ENCODE peak calls at places on chromosomes 1 and 21, in six cellular contexts. One of them, this sample, is unnamed.

GRCh38 chr1:24984800-24985552 is 54.9 kb upstream of the RUNX3 start:
- DNase-seq in Ammon's horn: no peak
- DNase-seq in ELF-1: no peak
- DNase-seq in tibial nerve: no peak
- DNase-seq in NCI-H2029 treated with DMSO at 0.1 percent for 48 hours: no peak
- DNase-seq in fibroblast of the conjunctiva: no peak
- DNase-seq in this sample: no peak

GRCh38 chr1:115041654-115042053 is 12.0 kb downstream of the TSHB start:
- DNase-seq in NCI-H2029 treated with DMSO at 0.1 percent for 48 hours: no peak
- DNase-seq in fibroblast of the conjunctiva: no peak
- DNase-seq in Ammon's horn: no peak
- DNase-seq in ELF-1: peak
- DNase-seq in tibial nerve: no peak
- DNase-seq in this sample: peak

GRCh38 chr1:27026621-27027574 is 14.2 kb upstream of the TENT5B start:
- DNase-seq in NCI-H2029 treated with DMSO at 0.1 percent for 48 hours: peak
- DNase-seq in ELF-1: peak
- DNase-seq in Ammon's horn: no peak
- DNase-seq in fibroblast of the conjunctiva: no peak
- DNase-seq in tibial nerve: no peak
- DNase-seq in this sample: peak

GRCh38 chr1:70990460-70991253 is 57.0 kb downstream of the PTGER3 start:
- DNase-seq in tibial nerve: no peak
- DNase-seq in fibroblast of the conjunctiva: no peak
- DNase-seq in Ammon's horn: no peak
- DNase-seq in ELF-1: no peak
- DNase-seq in NCI-H2029 treated with DMSO at 0.1 percent for 48 hours: peak
- DNase-seq in this sample: peak

GRCh38 chr1:208176654-208177053 is 67.5 kb downstream of the PLXNA2 start:
- DNase-seq in ELF-1: no peak
- DNase-seq in NCI-H2029 treated with DMSO at 0.1 percent for 48 hours: no peak
- DNase-seq in fibroblast of the conjunctiva: no peak
- DNase-seq in tibial nerve: no peak
- DNase-seq in Ammon's horn: no peak
- DNase-seq in this sample: no peak

GRCh38 chr21:26391166-26391565 is 181.9 kb downstream of the CYYR1 start:
- DNase-seq in fibroblast of the conjunctiva: no peak
- DNase-seq in tibial nerve: no peak
- DNase-seq in Ammon's horn: peak
- DNase-seq in NCI-H2029 treated with DMSO at 0.1 percent for 48 hours: no peak
- DNase-seq in ELF-1: no peak
- DNase-seq in this sample: peak

GRCh38 chr1:59481915-59482505 is 185.1 kb downstream of the FGGY start:
- DNase-seq in ELF-1: no peak
- DNase-seq in NCI-H2029 treated with DMSO at 0.1 percent for 48 hours: no peak
- DNase-seq in Ammon's horn: no peak
- DNase-seq in tibial nerve: no peak
- DNase-seq in fibroblast of the conjunctiva: no peak
- DNase-seq in this sample: peak

GRCh38 chr1:164263540-164263939 is 295.4 kb upstream of the PBX1 start:
- DNase-seq in fibroblast of the conjunctiva: no peak
- DNase-seq in NCI-H2029 treated with DMSO at 0.1 percent for 48 hours: no peak
- DNase-seq in ELF-1: no peak
- DNase-seq in Ammon's horn: no peak
- DNase-seq in tibial nerve: no peak
- DNase-seq in this sample: no peak

GRCh38 chr21:42583150-42583991 is 69.7 kb downstream of the SLC37A1 start:
- DNase-seq in fibroblast of the conjunctiva: no peak
- DNase-seq in tibial nerve: no peak
- DNase-seq in NCI-H2029 treated with DMSO at 0.1 percent for 48 hours: no peak
- DNase-seq in ELF-1: no peak
- DNase-seq in Ammon's horn: no peak
- DNase-seq in this sample: no peak

GRCh38 chr1:16215882-16216753 is 3.7 kb upstream of the ARHGEF19 start:
- DNase-seq in fibroblast of the conjunctiva: peak
- DNase-seq in ELF-1: peak
- DNase-seq in Ammon's horn: peak
- DNase-seq in tibial nerve: peak
- DNase-seq in NCI-H2029 treated with DMSO at 0.1 percent for 48 hours: peak
- DNase-seq in this sample: peak

GRCh38 chr1:16451868-16452528 is 11.5 kb downstream of the NECAP2 start:
- DNase-seq in tibial nerve: no peak
- DNase-seq in Ammon's horn: no peak
- DNase-seq in ELF-1: no peak
- DNase-seq in fibroblast of the conjunctiva: no peak
- DNase-seq in NCI-H2029 treated with DMSO at 0.1 percent for 48 hours: no peak
- DNase-seq in this sample: no peak

GRCh38 chr1:12143631-12144155 is 23.1 kb upstream of the TNFRSF1B start:
- DNase-seq in Ammon's horn: peak
- DNase-seq in ELF-1: peak
- DNase-seq in NCI-H2029 treated with DMSO at 0.1 percent for 48 hours: peak
- DNase-seq in tibial nerve: peak
- DNase-seq in fibroblast of the conjunctiva: peak
- DNase-seq in this sample: no peak

GRCh38 chr1:82632164-82632563 is 831.4 kb downstream of the ADGRL2 start:
- DNase-seq in Ammon's horn: no peak
- DNase-seq in tibial nerve: no peak
- DNase-seq in NCI-H2029 treated with DMSO at 0.1 percent for 48 hours: no peak
- DNase-seq in fibroblast of the conjunctiva: no peak
- DNase-seq in ELF-1: no peak
- DNase-seq in this sample: no peak

GRCh38 chr1:110292327-110292741 is 46.8 kb upstream of the RBM15 start:
- DNase-seq in NCI-H2029 treated with DMSO at 0.1 percent for 48 hours: no peak
- DNase-seq in fibroblast of the conjunctiva: no peak
- DNase-seq in ELF-1: no peak
- DNase-seq in Ammon's horn: no peak
- DNase-seq in tibial nerve: no peak
- DNase-seq in this sample: no peak

GRCh38 chr1:199794105-199794863 is 233.2 kb upstream of the NR5A2 start:
- DNase-seq in ELF-1: no peak
- DNase-seq in fibroblast of the conjunctiva: no peak
- DNase-seq in NCI-H2029 treated with DMSO at 0.1 percent for 48 hours: no peak
- DNase-seq in Ammon's horn: no peak
- DNase-seq in tibial nerve: no peak
- DNase-seq in this sample: no peak

GRCh38 chr1:37472994-37473393 is 1.4 kb upstream of the ZC3H12A start:
- DNase-seq in fibroblast of the conjunctiva: no peak
- DNase-seq in ELF-1: no peak
- DNase-seq in NCI-H2029 treated with DMSO at 0.1 percent for 48 hours: no peak
- DNase-seq in tibial nerve: no peak
- DNase-seq in Ammon's horn: no peak
- DNase-seq in this sample: no peak

GRCh38 chr1:163171826-163172225 is 30.9 kb downstream of the RGS5 start:
- DNase-seq in tibial nerve: no peak
- DNase-seq in ELF-1: no peak
- DNase-seq in fibroblast of the conjunctiva: peak
- DNase-seq in Ammon's horn: no peak
- DNase-seq in NCI-H2029 treated with DMSO at 0.1 percent for 48 hours: no peak
- DNase-seq in this sample: peak

GRCh38 chr1:13701274-13701650 is 1.3 kb downstream of the PRDM2 start:
- DNase-seq in ELF-1: no peak
- DNase-seq in tibial nerve: no peak
- DNase-seq in Ammon's horn: no peak
- DNase-seq in NCI-H2029 treated with DMSO at 0.1 percent for 48 hours: no peak
- DNase-seq in fibroblast of the conjunctiva: no peak
- DNase-seq in this sample: no peak

GRCh38 chr1:31159869-31160611 is 79.6 kb downstream of the NKAIN1 start:
- DNase-seq in fibroblast of the conjunctiva: no peak
- DNase-seq in Ammon's horn: no peak
- DNase-seq in tibial nerve: no peak
- DNase-seq in ELF-1: no peak
- DNase-seq in NCI-H2029 treated with DMSO at 0.1 percent for 48 hours: no peak
- DNase-seq in this sample: no peak

GRCh38 chr1:23344987-23345472 is 946 bp upstream of the HNRNPR start:
- DNase-seq in tibial nerve: no peak
- DNase-seq in NCI-H2029 treated with DMSO at 0.1 percent for 48 hours: no peak
- DNase-seq in Ammon's horn: no peak
- DNase-seq in ELF-1: peak
- DNase-seq in fibroblast of the conjunctiva: no peak
- DNase-seq in this sample: peak

GRCh38 chr21:32167513-32167912 is 111.3 kb downstream of the MIS18A start:
- DNase-seq in tibial nerve: no peak
- DNase-seq in fibroblast of the conjunctiva: no peak
- DNase-seq in Ammon's horn: no peak
- DNase-seq in NCI-H2029 treated with DMSO at 0.1 percent for 48 hours: no peak
- DNase-seq in ELF-1: no peak
- DNase-seq in this sample: no peak

GRCh38 chr21:43923391-43923790 is 58.4 kb downstream of the AGPAT3 start:
- DNase-seq in Ammon's horn: peak
- DNase-seq in fibroblast of the conjunctiva: peak
- DNase-seq in ELF-1: no peak
- DNase-seq in NCI-H2029 treated with DMSO at 0.1 percent for 48 hours: no peak
- DNase-seq in tibial nerve: no peak
- DNase-seq in this sample: no peak

GRCh38 chr1:19656780-19657475 is 7.7 kb upstream of the HTR6 start:
- DNase-seq in tibial nerve: no peak
- DNase-seq in fibroblast of the conjunctiva: no peak
- DNase-seq in NCI-H2029 treated with DMSO at 0.1 percent for 48 hours: no peak
- DNase-seq in ELF-1: no peak
- DNase-seq in Ammon's horn: no peak
- DNase-seq in this sample: peak

GRCh38 chr1:234381699-234382555 is 8.7 kb downstream of the COA6 start:
- DNase-seq in NCI-H2029 treated with DMSO at 0.1 percent for 48 hours: no peak
- DNase-seq in Ammon's horn: no peak
- DNase-seq in tibial nerve: no peak
- DNase-seq in ELF-1: no peak
- DNase-seq in fibroblast of the conjunctiva: no peak
- DNase-seq in this sample: no peak

GRCh38 chr1:117339866-117340357 is 27.3 kb upstream of the MAN1A2 start:
- DNase-seq in tibial nerve: no peak
- DNase-seq in ELF-1: peak
- DNase-seq in fibroblast of the conjunctiva: no peak
- DNase-seq in Ammon's horn: peak
- DNase-seq in NCI-H2029 treated with DMSO at 0.1 percent for 48 hours: peak
- DNase-seq in this sample: peak

GRCh38 chr1:174273190-174273589 is 113.9 kb downstream of the RABGAP1L start:
- DNase-seq in tibial nerve: no peak
- DNase-seq in Ammon's horn: no peak
- DNase-seq in NCI-H2029 treated with DMSO at 0.1 percent for 48 hours: no peak
- DNase-seq in ELF-1: no peak
- DNase-seq in fibroblast of the conjunctiva: no peak
- DNase-seq in this sample: no peak

GRCh38 chr1:204003536-204003935 is 69.4 kb upstream of the SOX13 start:
- DNase-seq in Ammon's horn: no peak
- DNase-seq in tibial nerve: no peak
- DNase-seq in fibroblast of the conjunctiva: no peak
- DNase-seq in NCI-H2029 treated with DMSO at 0.1 percent for 48 hours: no peak
- DNase-seq in ELF-1: peak
- DNase-seq in this sample: peak

GRCh38 chr1:174262747-174263241 is 103.5 kb downstream of the RABGAP1L start:
- DNase-seq in NCI-H2029 treated with DMSO at 0.1 percent for 48 hours: peak
- DNase-seq in ELF-1: no peak
- DNase-seq in tibial nerve: no peak
- DNase-seq in Ammon's horn: peak
- DNase-seq in fibroblast of the conjunctiva: peak
- DNase-seq in this sample: peak

GRCh38 chr1:8011016-8011415 is 15.1 kb downstream of the ERRFI1 start:
- DNase-seq in NCI-H2029 treated with DMSO at 0.1 percent for 48 hours: no peak
- DNase-seq in tibial nerve: no peak
- DNase-seq in Ammon's horn: no peak
- DNase-seq in ELF-1: no peak
- DNase-seq in fibroblast of the conjunctiva: no peak
- DNase-seq in this sample: no peak

GRCh38 chr1:237748192-237748591 is 142.5 kb downstream of the ZP4 start:
- DNase-seq in tibial nerve: no peak
- DNase-seq in NCI-H2029 treated with DMSO at 0.1 percent for 48 hours: no peak
- DNase-seq in fibroblast of the conjunctiva: no peak
- DNase-seq in ELF-1: no peak
- DNase-seq in Ammon's horn: no peak
- DNase-seq in this sample: peak

GRCh38 chr1:221040716-221041275 is 161.6 kb downstream of the HLX start:
- DNase-seq in NCI-H2029 treated with DMSO at 0.1 percent for 48 hours: no peak
- DNase-seq in ELF-1: no peak
- DNase-seq in tibial nerve: no peak
- DNase-seq in Ammon's horn: no peak
- DNase-seq in fibroblast of the conjunctiva: no peak
- DNase-seq in this sample: no peak

GRCh38 chr1:116254001-116254400 is 119.0 kb upstream of the ATP1A1 start:
- DNase-seq in tibial nerve: no peak
- DNase-seq in Ammon's horn: no peak
- DNase-seq in NCI-H2029 treated with DMSO at 0.1 percent for 48 hours: no peak
- DNase-seq in fibroblast of the conjunctiva: no peak
- DNase-seq in ELF-1: no peak
- DNase-seq in this sample: peak

GRCh38 chr1:13702425-13703127 is 2.6 kb downstream of the PRDM2 start:
- DNase-seq in Ammon's horn: no peak
- DNase-seq in ELF-1: no peak
- DNase-seq in tibial nerve: no peak
- DNase-seq in fibroblast of the conjunctiva: no peak
- DNase-seq in NCI-H2029 treated with DMSO at 0.1 percent for 48 hours: no peak
- DNase-seq in this sample: no peak

GRCh38 chr1:16324456-16324890 is 27.8 kb downstream of the FBXO42 start:
- DNase-seq in ELF-1: peak
- DNase-seq in NCI-H2029 treated with DMSO at 0.1 percent for 48 hours: no peak
- DNase-seq in fibroblast of the conjunctiva: peak
- DNase-seq in Ammon's horn: peak
- DNase-seq in tibial nerve: no peak
- DNase-seq in this sample: no peak

GRCh38 chr1:184634296-184634695 is 120.4 kb downstream of the EDEM3 start:
- DNase-seq in NCI-H2029 treated with DMSO at 0.1 percent for 48 hours: no peak
- DNase-seq in tibial nerve: no peak
- DNase-seq in Ammon's horn: no peak
- DNase-seq in fibroblast of the conjunctiva: no peak
- DNase-seq in ELF-1: no peak
- DNase-seq in this sample: no peak

GRCh38 chr21:14084701-14085100 is 126.1 kb downstream of the LIPI start:
- DNase-seq in fibroblast of the conjunctiva: no peak
- DNase-seq in ELF-1: no peak
- DNase-seq in tibial nerve: no peak
- DNase-seq in NCI-H2029 treated with DMSO at 0.1 percent for 48 hours: no peak
- DNase-seq in Ammon's horn: no peak
- DNase-seq in this sample: no peak

GRCh38 chr1:201277441-201277840 is 5.9 kb upstream of the PKP1 start:
- DNase-seq in tibial nerve: no peak
- DNase-seq in fibroblast of the conjunctiva: no peak
- DNase-seq in NCI-H2029 treated with DMSO at 0.1 percent for 48 hours: no peak
- DNase-seq in Ammon's horn: no peak
- DNase-seq in ELF-1: no peak
- DNase-seq in this sample: no peak

GRCh38 chr1:42420911-42421585 is 34.8 kb downstream of the ZMYND12 start:
- DNase-seq in tibial nerve: no peak
- DNase-seq in Ammon's horn: peak
- DNase-seq in NCI-H2029 treated with DMSO at 0.1 percent for 48 hours: peak
- DNase-seq in fibroblast of the conjunctiva: peak
- DNase-seq in ELF-1: no peak
- DNase-seq in this sample: peak